ENCODE peak calls at places on chromosomes 7 and 10, in ten cellular contexts. One of them, this sample, is unnamed.

GRCh38 chr7:104964626-104965236 is 49.3 kb upstream of the KMT2E start:
- DNase-seq in heart left ventricle: no peak
- DNase-seq in AG04450: no peak
- DNase-seq in right cardiac atrium: no peak
- DNase-seq in skeletal muscle cell: no peak
- DNase-seq in AG09309: no peak
- DNase-seq in astrocyte of the spinal cord: no peak
- DNase-seq in AG10803: no peak
- DNase-seq in epithelial cell of esophagus: no peak
- DNase-seq in CD4-positive, CD25-positive, alpha-beta regulatory T cell: no peak
- DNase-seq in this sample: no peak

GRCh38 chr7:96649981-96650380 is 59.7 kb downstream of the SEM1 start:
- DNase-seq in heart left ventricle: no peak
- DNase-seq in AG04450: no peak
- DNase-seq in right cardiac atrium: no peak
- DNase-seq in skeletal muscle cell: no peak
- DNase-seq in AG09309: no peak
- DNase-seq in astrocyte of the spinal cord: no peak
- DNase-seq in AG10803: peak
- DNase-seq in epithelial cell of esophagus: peak
- DNase-seq in CD4-positive, CD25-positive, alpha-beta regulatory T cell: no peak
- DNase-seq in this sample: no peak

GRCh38 chr10:114869500-114869899 is 47.9 kb downstream of the FHIP2A start:
- DNase-seq in heart left ventricle: no peak
- DNase-seq in AG04450: no peak
- DNase-seq in right cardiac atrium: no peak
- DNase-seq in skeletal muscle cell: no peak
- DNase-seq in AG09309: peak
- DNase-seq in astrocyte of the spinal cord: peak
- DNase-seq in AG10803: peak
- DNase-seq in epithelial cell of esophagus: no peak
- DNase-seq in CD4-positive, CD25-positive, alpha-beta regulatory T cell: no peak
- DNase-seq in this sample: no peak

GRCh38 chr10:48759113-48759901 is 74.6 kb downstream of the WDFY4 start:
- DNase-seq in heart left ventricle: no peak
- DNase-seq in AG04450: no peak
- DNase-seq in right cardiac atrium: no peak
- DNase-seq in skeletal muscle cell: no peak
- DNase-seq in AG09309: no peak
- DNase-seq in astrocyte of the spinal cord: no peak
- DNase-seq in AG10803: no peak
- DNase-seq in epithelial cell of esophagus: no peak
- DNase-seq in CD4-positive, CD25-positive, alpha-beta regulatory T cell: no peak
- DNase-seq in this sample: no peak

GRCh38 chr7:142485617-142486226 is 227.9 kb upstream of the PRSS58 start:
- DNase-seq in heart left ventricle: no peak
- DNase-seq in AG04450: no peak
- DNase-seq in right cardiac atrium: no peak
- DNase-seq in skeletal muscle cell: no peak
- DNase-seq in AG09309: no peak
- DNase-seq in astrocyte of the spinal cord: no peak
- DNase-seq in AG10803: no peak
- DNase-seq in epithelial cell of esophagus: peak
- DNase-seq in CD4-positive, CD25-positive, alpha-beta regulatory T cell: peak
- DNase-seq in this sample: peak

GRCh38 chr10:30705086-30705624 is 75.6 kb upstream of the LYZL2 start:
- DNase-seq in heart left ventricle: no peak
- DNase-seq in AG04450: no peak
- DNase-seq in right cardiac atrium: no peak
- DNase-seq in skeletal muscle cell: no peak
- DNase-seq in AG09309: no peak
- DNase-seq in astrocyte of the spinal cord: no peak
- DNase-seq in AG10803: no peak
- DNase-seq in epithelial cell of esophagus: no peak
- DNase-seq in CD4-positive, CD25-positive, alpha-beta regulatory T cell: peak
- DNase-seq in this sample: peak

GRCh38 chr7:15603124-15603523 is 41.3 kb upstream of the AGMO start:
- DNase-seq in heart left ventricle: no peak
- DNase-seq in AG04450: no peak
- DNase-seq in right cardiac atrium: no peak
- DNase-seq in skeletal muscle cell: no peak
- DNase-seq in AG09309: no peak
- DNase-seq in astrocyte of the spinal cord: peak
- DNase-seq in AG10803: no peak
- DNase-seq in epithelial cell of esophagus: peak
- DNase-seq in CD4-positive, CD25-positive, alpha-beta regulatory T cell: no peak
- DNase-seq in this sample: no peak

GRCh38 chr10:18651324-18652007 is at the start of gene NSUN6:
- DNase-seq in heart left ventricle: peak
- DNase-seq in AG04450: peak
- DNase-seq in right cardiac atrium: peak
- DNase-seq in skeletal muscle cell: peak
- DNase-seq in AG09309: no peak
- DNase-seq in astrocyte of the spinal cord: peak
- DNase-seq in AG10803: peak
- DNase-seq in epithelial cell of esophagus: peak
- DNase-seq in CD4-positive, CD25-positive, alpha-beta regulatory T cell: peak
- DNase-seq in this sample: peak

GRCh38 chr10:76547352-76547972 is 1090.1 kb downstream of the KCNMA1 start:
- DNase-seq in heart left ventricle: peak
- DNase-seq in AG04450: peak
- DNase-seq in right cardiac atrium: peak
- DNase-seq in skeletal muscle cell: no peak
- DNase-seq in AG09309: peak
- DNase-seq in astrocyte of the spinal cord: peak
- DNase-seq in AG10803: peak
- DNase-seq in epithelial cell of esophagus: peak
- DNase-seq in CD4-positive, CD25-positive, alpha-beta regulatory T cell: peak
- DNase-seq in this sample: peak

GRCh38 chr7:568681-569035 is 49.0 kb upstream of the PDGFA start:
- DNase-seq in heart left ventricle: peak
- DNase-seq in AG04450: no peak
- DNase-seq in right cardiac atrium: no peak
- DNase-seq in skeletal muscle cell: no peak
- DNase-seq in AG09309: peak
- DNase-seq in astrocyte of the spinal cord: no peak
- DNase-seq in AG10803: peak
- DNase-seq in epithelial cell of esophagus: no peak
- DNase-seq in CD4-positive, CD25-positive, alpha-beta regulatory T cell: no peak
- DNase-seq in this sample: no peak

GRCh38 chr10:46033602-46034011 is 3.2 kb upstream of the NCOA4 start:
- DNase-seq in heart left ventricle: no peak
- DNase-seq in AG04450: peak
- DNase-seq in right cardiac atrium: no peak
- DNase-seq in skeletal muscle cell: peak
- DNase-seq in AG09309: peak
- DNase-seq in astrocyte of the spinal cord: peak
- DNase-seq in AG10803: peak
- DNase-seq in epithelial cell of esophagus: peak
- DNase-seq in CD4-positive, CD25-positive, alpha-beta regulatory T cell: no peak
- DNase-seq in this sample: no peak

GRCh38 chr7:2725178-2726105 is 37.4 kb downstream of the AMZ1 start:
- DNase-seq in heart left ventricle: no peak
- DNase-seq in AG04450: no peak
- DNase-seq in right cardiac atrium: peak
- DNase-seq in skeletal muscle cell: no peak
- DNase-seq in AG09309: no peak
- DNase-seq in astrocyte of the spinal cord: no peak
- DNase-seq in AG10803: no peak
- DNase-seq in epithelial cell of esophagus: no peak
- DNase-seq in CD4-positive, CD25-positive, alpha-beta regulatory T cell: no peak
- DNase-seq in this sample: no peak

GRCh38 chr10:130933008-130933390 is 378.5 kb downstream of the TCERG1L start:
- DNase-seq in heart left ventricle: no peak
- DNase-seq in AG04450: no peak
- DNase-seq in right cardiac atrium: no peak
- DNase-seq in skeletal muscle cell: no peak
- DNase-seq in AG09309: no peak
- DNase-seq in astrocyte of the spinal cord: no peak
- DNase-seq in AG10803: no peak
- DNase-seq in epithelial cell of esophagus: no peak
- DNase-seq in CD4-positive, CD25-positive, alpha-beta regulatory T cell: no peak
- DNase-seq in this sample: no peak

GRCh38 chr10:7233259-7233991 is 177.4 kb downstream of the SFMBT2 start:
- DNase-seq in heart left ventricle: no peak
- DNase-seq in AG04450: no peak
- DNase-seq in right cardiac atrium: no peak
- DNase-seq in skeletal muscle cell: no peak
- DNase-seq in AG09309: no peak
- DNase-seq in astrocyte of the spinal cord: no peak
- DNase-seq in AG10803: no peak
- DNase-seq in epithelial cell of esophagus: peak
- DNase-seq in CD4-positive, CD25-positive, alpha-beta regulatory T cell: peak
- DNase-seq in this sample: no peak

GRCh38 chr10:1255166-1255565 is 199.0 kb downstream of the WDR37 start:
- DNase-seq in heart left ventricle: no peak
- DNase-seq in AG04450: no peak
- DNase-seq in right cardiac atrium: no peak
- DNase-seq in skeletal muscle cell: no peak
- DNase-seq in AG09309: no peak
- DNase-seq in astrocyte of the spinal cord: no peak
- DNase-seq in AG10803: no peak
- DNase-seq in epithelial cell of esophagus: peak
- DNase-seq in CD4-positive, CD25-positive, alpha-beta regulatory T cell: peak
- DNase-seq in this sample: no peak

GRCh38 chr10:124044143-124044862 is 49.1 kb downstream of the CHST15 start:
- DNase-seq in heart left ventricle: no peak
- DNase-seq in AG04450: no peak
- DNase-seq in right cardiac atrium: no peak
- DNase-seq in skeletal muscle cell: no peak
- DNase-seq in AG09309: no peak
- DNase-seq in astrocyte of the spinal cord: no peak
- DNase-seq in AG10803: no peak
- DNase-seq in epithelial cell of esophagus: no peak
- DNase-seq in CD4-positive, CD25-positive, alpha-beta regulatory T cell: no peak
- DNase-seq in this sample: no peak

GRCh38 chr10:99873846-99874245 is 91.4 kb downstream of the ABCC2 start:
- DNase-seq in heart left ventricle: no peak
- DNase-seq in AG04450: no peak
- DNase-seq in right cardiac atrium: no peak
- DNase-seq in skeletal muscle cell: no peak
- DNase-seq in AG09309: no peak
- DNase-seq in astrocyte of the spinal cord: no peak
- DNase-seq in AG10803: no peak
- DNase-seq in epithelial cell of esophagus: no peak
- DNase-seq in CD4-positive, CD25-positive, alpha-beta regulatory T cell: no peak
- DNase-seq in this sample: no peak

GRCh38 chr10:50561266-50561665 is 62.5 kb downstream of the SGMS1 start:
- DNase-seq in heart left ventricle: no peak
- DNase-seq in AG04450: peak
- DNase-seq in right cardiac atrium: no peak
- DNase-seq in skeletal muscle cell: peak
- DNase-seq in AG09309: peak
- DNase-seq in astrocyte of the spinal cord: peak
- DNase-seq in AG10803: peak
- DNase-seq in epithelial cell of esophagus: no peak
- DNase-seq in CD4-positive, CD25-positive, alpha-beta regulatory T cell: no peak
- DNase-seq in this sample: no peak

GRCh38 chr10:26566525-26567348 is 128.6 kb downstream of the APBB1IP start:
- DNase-seq in heart left ventricle: no peak
- DNase-seq in AG04450: no peak
- DNase-seq in right cardiac atrium: peak
- DNase-seq in skeletal muscle cell: no peak
- DNase-seq in AG09309: no peak
- DNase-seq in astrocyte of the spinal cord: no peak
- DNase-seq in AG10803: no peak
- DNase-seq in epithelial cell of esophagus: no peak
- DNase-seq in CD4-positive, CD25-positive, alpha-beta regulatory T cell: no peak
- DNase-seq in this sample: no peak
- H3K4me3 ChIP-seq in heart left ventricle: peak
- H3K4me3 ChIP-seq in AG04450: no peak
- H3K4me3 ChIP-seq in right cardiac atrium: peak
- H3K4me3 ChIP-seq in skeletal muscle cell: peak
- H3K4me3 ChIP-seq in AG09309: peak
- H3K4me3 ChIP-seq in astrocyte of the spinal cord: peak
- H3K4me3 ChIP-seq in AG10803: no peak
- H3K4me3 ChIP-seq in epithelial cell of esophagus: no peak
- H3K4me3 ChIP-seq in CD4-positive, CD25-positive, alpha-beta regulatory T cell: no peak
- H3K4me3 ChIP-seq in this sample: no peak

GRCh38 chr10:127195041-127195506 is 1.3 kb downstream of the INSYN2A start:
- DNase-seq in heart left ventricle: no peak
- DNase-seq in AG04450: no peak
- DNase-seq in right cardiac atrium: no peak
- DNase-seq in skeletal muscle cell: no peak
- DNase-seq in AG09309: no peak
- DNase-seq in astrocyte of the spinal cord: no peak
- DNase-seq in AG10803: peak
- DNase-seq in epithelial cell of esophagus: peak
- DNase-seq in CD4-positive, CD25-positive, alpha-beta regulatory T cell: no peak
- DNase-seq in this sample: no peak
- H3K4me3 ChIP-seq in heart left ventricle: peak
- H3K4me3 ChIP-seq in AG04450: peak
- H3K4me3 ChIP-seq in right cardiac atrium: peak
- H3K4me3 ChIP-seq in skeletal muscle cell: peak
- H3K4me3 ChIP-seq in AG09309: peak
- H3K4me3 ChIP-seq in astrocyte of the spinal cord: peak
- H3K4me3 ChIP-seq in AG10803: peak
- H3K4me3 ChIP-seq in epithelial cell of esophagus: no peak
- H3K4me3 ChIP-seq in CD4-positive, CD25-positive, alpha-beta regulatory T cell: no peak
- H3K4me3 ChIP-seq in this sample: no peak

DNA sequence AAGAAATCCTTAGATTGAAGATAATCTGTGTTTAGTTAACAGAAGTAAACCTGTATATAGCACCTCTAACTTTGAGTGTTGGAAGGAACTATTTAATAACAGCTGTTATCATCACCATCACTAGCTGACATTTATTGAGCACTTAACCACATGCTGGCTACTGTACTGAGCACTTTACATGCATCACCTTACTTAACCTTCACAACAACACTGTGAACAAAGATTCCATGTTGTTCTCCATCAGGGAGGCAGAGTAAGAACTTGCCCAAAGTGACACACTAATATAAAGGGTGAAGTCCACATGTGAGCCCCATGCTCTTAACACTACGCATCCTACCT is 182.2 kb downstream of the ST7 start:
- DNase-seq in heart left ventricle: no peak
- DNase-seq in AG04450: no peak
- DNase-seq in right cardiac atrium: no peak
- DNase-seq in skeletal muscle cell: no peak
- DNase-seq in AG09309: no peak
- DNase-seq in astrocyte of the spinal cord: no peak
- DNase-seq in AG10803: no peak
- DNase-seq in epithelial cell of esophagus: no peak
- DNase-seq in CD4-positive, CD25-positive, alpha-beta regulatory T cell: no peak
- DNase-seq in this sample: no peak
- H3K4me3 ChIP-seq in heart left ventricle: no peak
- H3K4me3 ChIP-seq in AG04450: no peak
- H3K4me3 ChIP-seq in right cardiac atrium: no peak
- H3K4me3 ChIP-seq in skeletal muscle cell: no peak
- H3K4me3 ChIP-seq in AG09309: no peak
- H3K4me3 ChIP-seq in astrocyte of the spinal cord: no peak
- H3K4me3 ChIP-seq in AG10803: no peak
- H3K4me3 ChIP-seq in epithelial cell of esophagus: no peak
- H3K4me3 ChIP-seq in CD4-positive, CD25-positive, alpha-beta regulatory T cell: no peak
- H3K4me3 ChIP-seq in this sample: no peak

DNA sequence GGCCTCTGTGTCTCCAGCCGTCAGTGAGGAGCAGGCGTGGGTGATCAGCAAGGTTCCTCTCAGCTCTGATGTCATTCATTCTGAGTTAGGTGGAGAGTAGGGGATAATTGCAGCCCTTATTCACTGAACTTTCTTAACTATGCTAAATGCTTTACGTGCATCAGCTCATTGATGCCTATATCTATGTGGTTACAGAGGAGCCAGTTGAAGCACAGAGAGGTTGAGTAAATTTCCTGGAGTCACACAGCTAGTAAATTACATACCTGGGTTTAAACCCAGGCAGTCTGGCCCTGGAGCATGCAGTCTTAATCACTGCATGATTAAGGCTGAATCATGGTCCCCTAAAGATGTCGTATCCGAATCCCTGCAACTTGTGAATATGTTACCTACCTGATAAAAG is 99.6 kb downstream of the GRK5 start:
- DNase-seq in heart left ventricle: no peak
- DNase-seq in AG04450: no peak
- DNase-seq in right cardiac atrium: no peak
- DNase-seq in skeletal muscle cell: no peak
- DNase-seq in AG09309: no peak
- DNase-seq in astrocyte of the spinal cord: no peak
- DNase-seq in AG10803: no peak
- DNase-seq in epithelial cell of esophagus: peak
- DNase-seq in CD4-positive, CD25-positive, alpha-beta regulatory T cell: no peak
- DNase-seq in this sample: no peak
- H3K4me3 ChIP-seq in heart left ventricle: peak
- H3K4me3 ChIP-seq in AG04450: no peak
- H3K4me3 ChIP-seq in right cardiac atrium: no peak
- H3K4me3 ChIP-seq in skeletal muscle cell: no peak
- H3K4me3 ChIP-seq in AG09309: no peak
- H3K4me3 ChIP-seq in astrocyte of the spinal cord: no peak
- H3K4me3 ChIP-seq in AG10803: no peak
- H3K4me3 ChIP-seq in epithelial cell of esophagus: no peak
- H3K4me3 ChIP-seq in CD4-positive, CD25-positive, alpha-beta regulatory T cell: peak
- H3K4me3 ChIP-seq in this sample: no peak